ENCODE peak calls at places on chromosomes 1 and 21, in five cellular contexts. D is neural progenitor cell, V is OCI-LY7, C is HCT116, L is GM23248. R is an unnamed sample. For H3K79me2, the result is how much of the 10 kb centered on the place peaks cover.

GRCh38 chr1:234985007-234985370 is 143.6 kb downstream of the TOMM20 start:
- DNase-seq in V (no peak), C (no peak), D (no peak), L (no peak), R (no peak)

GRCh38 chr1:161706483-161707347 is at the start of gene FCRLA:
- DNase-seq in L (peak), C (no peak), V (peak), D (no peak), R (peak)

GRCh38 chr1:28928306-28928987 is 14.1 kb downstream of the EPB41 start:
- DNase-seq in D (no peak), V (peak), C (no peak), L (no peak), R (no peak)

GRCh38 chr1:3049164-3049563 is 19.8 kb upstream of the PRDM16 start:
- DNase-seq in V (no peak), D (no peak), C (no peak), L (no peak), R (no peak)

GRCh38 chr1:229068266-229069043 is 202.5 kb upstream of the RAB4A start:
- DNase-seq in L (no peak), V (no peak), D (no peak), C (no peak), R (no peak)

GRCh38 chr1:182059936-182060335 is 1.6 kb downstream of the ZNF648 start:
- DNase-seq in V (no peak), L (no peak), D (no peak), C (no peak), R (no peak)

GRCh38 chr1:159211331-159212136 is 6.9 kb downstream of the ACKR1 start:
- DNase-seq in V (peak), L (peak), D (peak), C (peak), R (peak)

GRCh38 chr21:46661627-46662366 is 26.3 kb downstream of the PRMT2 start:
- DNase-seq in C (no peak), D (no peak), L (no peak), V (no peak), R (no peak)

GRCh38 chr1:61463220-61463619 is 261.7 kb downstream of the TM2D1 start:
- DNase-seq in V (no peak), D (no peak), L (no peak), C (no peak), R (no peak)

GRCh38 chr1:179230251-179230650 is 774 bp upstream of the ABL2 start:
- DNase-seq in C (no peak), L (peak), V (peak), D (no peak), R (no peak)

GRCh38 chr1:20491866-20492265 is 5.9 kb upstream of the CAMK2N1 start:
- DNase-seq in V (no peak), L (no peak), C (no peak), D (no peak), R (no peak)

GRCh38 chr1:235511470-235512240 is 7.4 kb upstream of the B3GALNT2 start:
- DNase-seq in L (peak), C (no peak), D (peak), V (no peak), R (no peak)

GRCh38 chr1:81135524-81135923 is 665.2 kb upstream of the ADGRL2 start:
- DNase-seq in C (no peak), D (no peak), V (no peak), L (no peak), R (no peak)

GRCh38 chr1:245754463-245754961 is 599.7 kb downstream of the KIF26B start:
- DNase-seq in D (no peak), L (peak), C (no peak), V (peak), R (no peak)

GRCh38 chr1:245751671-245752070 is 596.9 kb downstream of the KIF26B start:
- DNase-seq in L (no peak), V (no peak), D (peak), C (no peak), R (no peak)

GRCh38 chr1:245751111-245751510 is 596.3 kb downstream of the KIF26B start:
- DNase-seq in V (no peak), L (peak), D (no peak), C (no peak), R (peak)

GRCh38 chr1:245752551-245752950 is 597.8 kb downstream of the KIF26B start:
- DNase-seq in L (no peak), V (no peak), C (no peak), D (no peak), R (no peak)

DNA sequence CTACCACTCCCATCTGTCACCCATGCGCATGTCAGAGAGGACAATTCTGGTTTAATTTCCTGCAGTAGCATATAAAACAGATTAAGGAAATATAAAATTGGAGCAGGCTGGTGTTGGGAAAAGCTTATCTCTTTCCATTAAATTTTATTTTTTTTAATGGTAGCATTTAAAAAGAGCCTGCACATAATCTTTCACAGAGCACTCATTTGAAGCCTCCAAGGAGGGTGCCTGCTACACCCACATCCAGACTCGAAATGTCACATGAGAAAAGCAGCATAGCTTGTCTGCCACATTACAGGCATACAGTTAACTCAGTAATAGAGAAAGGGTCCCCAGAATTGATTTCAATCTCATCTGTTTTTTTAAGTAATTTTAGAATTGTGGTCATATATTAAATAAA is 599.0 kb downstream of the KIF26B start:
- DNase-seq in D (no peak), L (no peak), V (no peak), C (no peak), R (no peak)
- H3K4me2 ChIP-seq in D (no peak), L (no peak), V (no peak), C (no peak), R (no peak)

GRCh38 chr1:16141573-16142336 is 14.1 kb downstream of the EPHA2 start:
- DNase-seq in C (no peak), D (peak), L (no peak), V (no peak), R (no peak)
- H3K79me2 ChIP-seq in C (half or more), D (half or more), L (half or more), V (under half), R (under half)

GRCh38 chr1:39575191-39576015 is 1.2 kb downstream of the PABPC4 start:
- DNase-seq in V (peak), L (peak), C (no peak), D (peak), R (peak)
- TF ChIP-seq EZH2phosphoT487 in V (no peak), L (no peak), C (no peak), D (no peak), R (no peak)

DNA sequence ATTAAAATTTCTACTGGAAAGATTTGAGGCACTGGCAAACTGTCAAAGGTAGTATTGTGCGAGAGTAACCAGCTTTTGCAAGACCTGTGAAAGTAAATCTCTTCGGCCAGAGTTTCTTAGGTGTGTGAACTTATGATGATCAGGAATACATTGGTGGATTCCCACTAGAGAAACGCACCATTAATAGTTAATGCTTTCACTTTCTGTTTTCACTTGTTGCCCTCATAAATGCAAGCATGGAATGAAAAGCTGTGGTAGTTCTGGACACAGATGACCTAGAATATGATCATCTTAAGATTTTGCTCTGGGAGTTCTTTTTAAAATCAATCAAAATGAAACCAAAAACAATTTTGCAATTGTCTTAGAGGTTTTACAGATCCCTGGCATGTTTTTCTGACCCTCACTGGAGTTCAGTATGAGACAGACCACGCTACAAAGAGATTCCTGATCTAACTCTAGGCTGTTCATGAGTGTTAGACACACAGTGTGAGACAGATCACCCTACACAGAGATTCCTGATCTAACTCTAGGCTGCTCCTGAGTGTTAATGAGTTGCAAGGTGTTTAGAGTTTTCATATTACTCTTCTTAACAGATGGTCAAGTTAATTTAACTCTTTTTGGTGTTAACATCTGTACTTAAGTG is 98.8 kb downstream of the SDCCAG8 start:
- DNase-seq in D (no peak), C (no peak), L (peak), V (no peak), R (no peak)
- H3K4me2 ChIP-seq in D (no peak), C (no peak), L (peak), V (no peak), R (no peak)

DNA sequence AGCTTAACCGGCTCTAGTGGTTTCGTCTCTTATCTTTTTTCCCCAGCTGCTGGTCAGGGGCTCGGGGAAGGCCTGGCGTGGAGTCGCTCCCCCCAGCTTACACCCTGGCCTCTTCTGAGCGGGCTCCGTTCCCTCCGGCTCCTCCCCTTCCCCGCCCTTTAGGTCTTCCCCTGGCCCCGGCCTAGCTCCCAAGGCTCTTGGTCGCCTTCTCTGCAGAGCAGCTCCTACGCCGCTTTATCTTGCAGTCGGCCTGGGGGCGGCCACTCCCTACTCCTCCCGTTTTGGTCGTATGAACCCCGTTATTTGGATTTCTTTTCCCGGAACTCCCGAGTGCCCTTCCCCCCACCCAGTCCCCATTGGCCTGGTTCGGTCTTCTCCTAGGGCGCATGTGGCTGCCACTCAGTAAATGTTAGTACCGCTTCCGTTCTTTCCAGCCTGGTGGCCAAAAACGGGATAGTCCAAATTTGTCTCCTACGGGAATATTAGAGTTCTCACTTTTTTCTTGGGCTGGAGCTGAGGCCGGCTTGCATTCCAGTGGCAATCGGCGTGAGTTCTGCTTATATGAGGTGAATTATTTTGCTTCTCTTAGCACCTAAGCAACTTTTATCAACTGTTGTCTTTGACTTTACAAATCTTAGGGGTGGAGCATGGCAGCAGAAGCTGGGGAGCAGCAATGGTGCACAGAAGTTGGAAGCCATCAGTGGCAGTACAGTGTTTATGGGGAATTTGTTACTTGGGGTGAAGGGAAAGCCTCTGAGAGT is 474 bp downstream of the THRAP3 start:
- DNase-seq in C (peak), D (peak), V (no peak), L (peak), R (peak)
- H3K79me2 ChIP-seq in C (half or more), D (half or more), V (half or more), L (half or more), R (half or more)

DNA sequence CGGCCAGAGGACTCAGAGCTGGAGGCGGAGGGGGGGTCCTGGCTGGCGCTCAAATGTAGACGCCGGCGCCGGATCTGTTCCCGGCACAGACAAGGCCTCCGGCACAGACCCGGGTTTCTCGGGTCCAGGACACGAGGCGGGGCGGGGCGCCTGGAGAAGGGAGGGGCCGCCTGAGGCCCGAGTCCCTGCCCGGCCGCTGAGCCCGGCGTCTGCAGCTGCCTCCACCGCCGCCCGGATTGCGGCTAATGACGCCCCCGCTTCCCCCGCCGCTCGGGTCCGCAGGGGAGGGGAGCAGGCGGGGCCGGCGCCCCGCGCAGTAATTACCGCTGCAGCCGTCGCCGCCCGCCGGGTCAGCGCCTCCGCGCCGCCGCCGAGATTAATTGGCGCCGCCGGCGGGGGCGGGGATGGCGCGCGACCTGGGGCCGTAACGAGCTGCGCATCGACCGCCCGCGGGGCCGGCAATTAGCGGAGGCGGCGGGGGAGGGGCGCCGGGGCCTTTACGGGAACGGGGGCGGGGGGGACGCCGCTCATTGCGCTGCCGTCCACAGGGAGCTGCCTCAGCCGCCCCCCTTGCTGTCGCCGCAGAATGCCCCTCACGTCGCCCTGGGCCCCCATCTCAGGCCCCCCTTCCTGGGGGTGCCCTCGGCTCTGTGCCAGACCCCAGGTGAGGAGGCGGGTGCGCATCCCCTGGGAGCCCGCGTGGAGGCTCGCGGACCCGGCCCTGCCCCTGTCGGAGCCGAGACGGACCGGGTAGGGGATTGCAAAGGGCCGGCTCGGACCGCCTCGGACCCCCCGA is 17.3 kb downstream of the NOC2L start:
- DNase-seq in C (no peak), V (no peak), D (peak), L (peak), R (peak)
- TF ChIP-seq EZH2phosphoT487 in C (no peak), V (peak), D (peak), L (no peak), R (no peak)

GRCh38 chr1:192435704-192436103 is 118.9 kb downstream of the RGS21 start:
- DNase-seq in C (no peak), L (no peak), D (no peak), V (no peak), R (no peak)

GRCh38 chr1:192430644-192431043 is 113.9 kb downstream of the RGS21 start:
- DNase-seq in V (peak), C (no peak), L (no peak), D (no peak), R (no peak)

GRCh38 chr1:192441492-192441891 is 124.7 kb downstream of the RGS21 start:
- DNase-seq in D (no peak), C (no peak), L (no peak), V (no peak), R (no peak)

GRCh38 chr1:192439373-192440025 is 122.7 kb downstream of the RGS21 start:
- DNase-seq in L (peak), C (no peak), D (no peak), V (no peak), R (peak)

DNA sequence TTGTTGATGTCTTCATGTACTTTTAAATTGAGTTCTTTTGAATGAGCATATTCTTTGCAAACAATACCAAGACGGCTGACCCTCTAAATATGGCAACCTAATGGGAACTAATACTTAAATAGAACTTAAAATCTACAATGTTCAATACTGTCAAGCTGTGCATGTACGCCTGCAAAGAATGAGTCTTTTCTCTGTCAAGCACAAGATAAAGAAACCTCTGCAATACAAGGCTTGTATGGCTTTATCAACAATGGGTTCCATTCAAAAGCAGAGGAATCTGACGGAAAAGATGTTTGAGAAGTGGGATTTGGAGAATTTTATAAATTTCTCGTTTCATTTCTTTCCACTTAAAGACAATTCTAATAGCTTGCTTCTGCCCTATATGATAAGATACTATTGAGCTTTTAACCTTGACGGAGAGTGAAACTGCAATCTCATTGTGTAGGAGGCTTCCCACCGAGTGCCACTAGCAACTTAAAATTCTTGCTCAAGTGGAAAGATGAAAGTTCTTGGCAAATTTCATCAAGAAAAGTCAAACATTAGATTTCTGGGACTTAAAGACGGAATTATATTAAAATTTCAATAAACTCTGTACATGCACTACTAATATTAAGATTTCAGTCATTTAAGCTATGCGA is 119.8 kb downstream of the RGS21 start:
- DNase-seq in V (no peak), L (no peak), D (no peak), C (no peak), R (no peak)
- H3K4me2 ChIP-seq in V (no peak), L (no peak), D (no peak), C (no peak), R (no peak)